ENCODE peak calls at places on chromosome 1, in nine cellular contexts. R, H, T, K, J, U, F, A and C are unnamed samples.

GRCh38 chr1:182430263-182431068 is 19.5 kb upstream of the RGSL1 start:
- DNase-seq in R (peak), H (no peak), T (no peak), K (no peak), J (no peak), U (peak), F (peak), A (peak), C (no peak)

GRCh38 chr1:17520041-17520440 is 19.5 kb upstream of the ARHGEF10L start:
- DNase-seq in R (no peak), H (no peak), T (no peak), K (no peak), J (no peak), U (peak), F (no peak), A (no peak), C (peak)

GRCh38 chr1:110087812-110088738 is 17.6 kb upstream of the ALX3 start:
- DNase-seq in R (peak), H (peak), T (peak), K (no peak), J (no peak), U (peak), F (peak), A (peak), C (peak)

GRCh38 chr1:6534248-6534647 is 20.1 kb downstream of the NOL9 start:
- DNase-seq in R (no peak), H (no peak), T (no peak), K (no peak), J (no peak), U (no peak), F (no peak), A (no peak), C (no peak)

GRCh38 chr1:1080122-1080753 is 6.1 kb upstream of the RNF223 start:
- DNase-seq in R (no peak), H (peak), T (peak), K (no peak), J (no peak), U (peak), F (no peak), A (no peak), C (no peak)

GRCh38 chr1:99227498-99227897 is 36.8 kb upstream of the PLPPR4 start:
- DNase-seq in R (no peak), H (peak), T (no peak), K (no peak), J (no peak), U (no peak), F (no peak), A (no peak), C (no peak)

GRCh38 chr1:181659348-181659957 is 176.1 kb downstream of the CACNA1E start:
- DNase-seq in R (no peak), H (peak), T (no peak), K (no peak), J (no peak), U (no peak), F (no peak), A (no peak), C (no peak)

GRCh38 chr1:231575472-231575871 is 47.0 kb downstream of the TSNAX start:
- DNase-seq in R (no peak), H (no peak), T (no peak), K (no peak), J (no peak), U (no peak), F (no peak), A (no peak), C (no peak)

GRCh38 chr1:29279406-29279805 is 43.1 kb downstream of the PTPRU start:
- DNase-seq in R (no peak), H (no peak), T (no peak), K (no peak), J (no peak), U (no peak), F (no peak), A (no peak), C (no peak)

GRCh38 chr1:234507626-234508387 is 28.8 kb upstream of the TARBP1 start:
- DNase-seq in R (no peak), H (peak), T (no peak), K (no peak), J (no peak), U (no peak), F (no peak), A (no peak), C (no peak)

GRCh38 chr1:245641384-245641783 is 486.6 kb downstream of the KIF26B start:
- DNase-seq in R (no peak), H (no peak), T (no peak), K (no peak), J (no peak), U (no peak), F (no peak), A (no peak), C (no peak)

GRCh38 chr1:168488153-168488552 is 55.6 kb downstream of the XCL2 start:
- DNase-seq in R (no peak), H (no peak), T (no peak), K (no peak), J (no peak), U (peak), F (peak), A (no peak), C (peak)

GRCh38 chr1:154765970-154766369 is 104.1 kb downstream of the KCNN3 start:
- DNase-seq in R (no peak), H (peak), T (no peak), K (no peak), J (no peak), U (peak), F (peak), A (no peak), C (no peak)

GRCh38 chr1:150576794-150577556 is 2.4 kb downstream of the MCL1 start:
- DNase-seq in R (no peak), H (no peak), T (no peak), K (no peak), J (no peak), U (peak), F (no peak), A (no peak), C (no peak)

GRCh38 chr1:24254783-24255182 is 64.4 kb upstream of the GRHL3 start:
- DNase-seq in R (no peak), H (no peak), T (no peak), K (no peak), J (no peak), U (no peak), F (no peak), A (no peak), C (no peak)